ENCODE peak calls at places on chromosomes 2 and 18, in four cellular contexts. W is heart left ventricle, J is A549, S is HCT116. I is an unnamed sample.

GRCh38 chr2:165707088-165707487 is 87.0 kb downstream of the GALNT3 start:
- DNase-seq in J (no peak), W (no peak), S (no peak), I (no peak)

GRCh38 chr18:3902676-3903075 is 452.7 kb downstream of the TGIF1 start:
- DNase-seq in S (no peak), J (no peak), W (no peak), I (no peak)

GRCh38 chr2:236702693-236703092 is 133.1 kb downstream of the ACKR3 start:
- DNase-seq in J (no peak), W (no peak), S (no peak), I (no peak)

GRCh38 chr2:174336403-174337336 is 1.9 kb downstream of the SP9 start:
- DNase-seq in W (no peak), S (peak), J (peak), I (peak)

GRCh38 chr2:156042895-156043294 is 289.6 kb downstream of the NR4A2 start:
- DNase-seq in S (no peak), W (no peak), J (no peak), I (no peak)

GRCh38 chr18:59233017-59233410 is 13.1 kb downstream of the GRP start:
- DNase-seq in W (no peak), S (no peak), J (no peak), I (no peak)

GRCh38 chr2:144414324-144414845 is 105.5 kb downstream of the ZEB2 start:
- DNase-seq in W (no peak), S (no peak), J (peak), I (peak)

GRCh38 chr2:237766334-237766733 is 32.2 kb upstream of the RBM44 start:
- DNase-seq in J (no peak), W (no peak), S (no peak), I (no peak)

GRCh38 chr2:6069354-6069753 is 377.2 kb downstream of the SOX11 start:
- DNase-seq in W (no peak), S (no peak), J (no peak), I (no peak)

GRCh38 chr18:63336366-63337099 is 17.0 kb upstream of the BCL2 start:
- DNase-seq in W (no peak), S (peak), J (peak), I (peak)

GRCh38 chr2:12624911-12625598 is 91.7 kb upstream of the TRIB2 start:
- DNase-seq in J (no peak), S (no peak), W (no peak), I (no peak)

GRCh38 chr18:73563345-73563744 is 584.3 kb downstream of the FBXO15 start:
- DNase-seq in W (no peak), S (no peak), J (no peak), I (no peak)

GRCh38 chr18:79625195-79625923 is 54.2 kb upstream of the CTDP1 start:
- DNase-seq in J (no peak), S (no peak), W (no peak), I (no peak)

GRCh38 chr2:238653436-238654109 is 194.3 kb upstream of the TWIST2 start:
- DNase-seq in W (peak), J (no peak), S (no peak), I (no peak)

GRCh38 chr18:75376004-75376403 is 51.5 kb downstream of the SMIM21 start:
- DNase-seq in W (no peak), J (peak), S (no peak), I (no peak)

GRCh38 chr18:7805096-7805495 is 238.0 kb downstream of the PTPRM start:
- DNase-seq in S (no peak), W (no peak), J (no peak), I (no peak)

GRCh38 chr2:187294043-187294442 is 154.0 kb downstream of the CALCRL start:
- DNase-seq in W (no peak), S (no peak), J (no peak), I (no peak)

GRCh38 chr2:102013200-102014040 is 21.7 kb downstream of the IL1R2 start:
- DNase-seq in W (no peak), S (no peak), J (no peak), I (no peak)

GRCh38 chr2:71545572-71546274 is 92.4 kb downstream of the DYSF start:
- DNase-seq in W (peak), J (peak), S (peak), I (peak)

GRCh38 chr18:10923671-10924070 is 225.7 kb downstream of the PIEZO2 start:
- DNase-seq in S (no peak), J (no peak), W (no peak), I (no peak)

GRCh38 chr2:229124126-229124525 is 147.0 kb downstream of the PID1 start:
- DNase-seq in J (no peak), W (no peak), S (no peak), I (no peak)

GRCh38 chr18:73414069-73414468 is 546.3 kb upstream of the NETO1 start:
- DNase-seq in J (no peak), S (no peak), W (no peak), I (no peak)

GRCh38 chr2:8985561-8986326 is 17.7 kb downstream of the MBOAT2 start:
- DNase-seq in S (no peak), J (no peak), W (no peak), I (no peak)

GRCh38 chr2:68997401-68997800 is 15.6 kb upstream of the ANTXR1 start:
- DNase-seq in S (no peak), W (no peak), J (no peak), I (no peak)

GRCh38 chr2:199977984-199978415 is 22.6 kb downstream of the MAIP1 start:
- DNase-seq in S (peak), W (no peak), J (peak), I (peak)

DNA sequence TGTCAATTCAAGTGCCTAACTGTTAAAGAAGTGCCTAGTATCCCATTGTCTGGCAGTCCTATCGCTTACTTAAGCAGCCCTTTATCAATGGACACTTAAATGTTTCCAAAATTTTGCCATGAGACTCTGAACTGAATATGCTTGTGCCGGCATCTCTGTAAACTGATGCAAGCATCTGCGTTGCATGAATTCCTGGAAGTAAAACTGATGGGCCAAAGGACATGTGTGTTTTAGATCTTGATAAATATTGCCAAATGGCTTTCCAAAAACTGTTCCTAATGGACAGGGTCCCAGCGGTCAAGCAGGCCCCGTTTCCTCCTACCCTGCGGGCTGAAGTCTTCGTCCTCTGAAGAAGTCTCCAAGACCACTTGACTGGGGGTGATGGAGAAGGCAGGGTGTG is 121.3 kb upstream of the ZNF516 start:
- DNase-seq in W (no peak), J (no peak), S (no peak), I (no peak)
- TF ChIP-seq CTCF in W (no peak), J (no peak), S (no peak), I (no peak)

GRCh38 chr2:113756088-113757058 is at the start of gene SLC35F5:
- DNase-seq in J (peak), W (peak), S (peak), I (peak)
- TF ChIP-seq CTCF in J (no peak), W (no peak), S (no peak), I (no peak)

DNA sequence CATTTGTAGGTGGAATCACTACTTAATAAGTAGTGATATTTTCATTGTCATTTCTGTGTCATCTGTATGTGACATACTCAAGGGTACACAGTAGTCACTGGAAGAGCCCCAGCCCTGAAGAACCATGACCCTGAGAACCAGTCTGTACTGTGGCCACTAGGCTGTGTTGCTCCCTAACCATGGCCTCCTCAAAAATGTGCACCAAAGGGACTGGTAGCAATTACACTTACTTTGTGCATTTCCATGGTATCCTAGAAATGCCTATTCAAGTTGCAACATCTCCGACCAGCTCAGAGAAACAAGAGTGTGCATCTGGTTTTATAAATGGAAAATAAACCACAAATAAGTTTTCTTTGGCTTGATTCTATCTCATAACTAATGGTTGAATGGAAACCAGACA is 155.1 kb downstream of the DOCK10 start:
- DNase-seq in J (no peak), W (no peak), S (no peak), I (no peak)
- TF ChIP-seq CTCF in J (no peak), W (no peak), S (no peak), I (no peak)

DNA sequence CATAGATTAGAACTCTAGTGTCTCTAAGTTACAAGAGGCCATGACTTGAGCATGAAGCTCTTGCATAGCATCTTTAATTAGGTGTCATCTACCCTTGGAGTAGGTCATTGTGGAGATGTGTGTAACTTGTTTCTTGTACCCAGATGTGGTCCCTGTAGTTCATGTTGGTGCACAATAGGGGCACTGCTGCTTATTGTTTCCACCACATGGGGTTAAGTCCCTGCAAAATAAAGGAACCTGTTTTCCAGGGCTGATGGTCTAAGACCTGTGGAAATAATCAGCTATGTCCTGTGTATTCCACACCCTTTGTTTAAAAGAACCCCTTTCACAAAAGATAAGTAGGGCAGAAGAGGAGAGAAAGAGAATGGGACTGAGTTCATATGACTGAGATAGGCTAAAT is 28.6 kb downstream of the ASXL3 start:
- DNase-seq in W (no peak), S (no peak), J (peak), I (no peak)
- TF ChIP-seq CTCF in W (no peak), S (no peak), J (no peak), I (no peak)

GRCh38 chr2:11465110-11465484 is 864 bp downstream of the E2F6 start:
- DNase-seq in W (no peak), S (no peak), J (peak), I (no peak)

GRCh38 chr2:11467126-11467649 is 1.2 kb upstream of the E2F6 start:
- DNase-seq in W (no peak), S (no peak), J (no peak), I (no peak)

GRCh38 chr2:11466307-11467125 is 555 bp upstream of the E2F6 start:
- DNase-seq in J (no peak), W (no peak), S (no peak), I (peak)

GRCh38 chr2:11467749-11468148 is 1.8 kb upstream of the E2F6 start:
- DNase-seq in S (no peak), W (no peak), J (no peak), I (no peak)

DNA sequence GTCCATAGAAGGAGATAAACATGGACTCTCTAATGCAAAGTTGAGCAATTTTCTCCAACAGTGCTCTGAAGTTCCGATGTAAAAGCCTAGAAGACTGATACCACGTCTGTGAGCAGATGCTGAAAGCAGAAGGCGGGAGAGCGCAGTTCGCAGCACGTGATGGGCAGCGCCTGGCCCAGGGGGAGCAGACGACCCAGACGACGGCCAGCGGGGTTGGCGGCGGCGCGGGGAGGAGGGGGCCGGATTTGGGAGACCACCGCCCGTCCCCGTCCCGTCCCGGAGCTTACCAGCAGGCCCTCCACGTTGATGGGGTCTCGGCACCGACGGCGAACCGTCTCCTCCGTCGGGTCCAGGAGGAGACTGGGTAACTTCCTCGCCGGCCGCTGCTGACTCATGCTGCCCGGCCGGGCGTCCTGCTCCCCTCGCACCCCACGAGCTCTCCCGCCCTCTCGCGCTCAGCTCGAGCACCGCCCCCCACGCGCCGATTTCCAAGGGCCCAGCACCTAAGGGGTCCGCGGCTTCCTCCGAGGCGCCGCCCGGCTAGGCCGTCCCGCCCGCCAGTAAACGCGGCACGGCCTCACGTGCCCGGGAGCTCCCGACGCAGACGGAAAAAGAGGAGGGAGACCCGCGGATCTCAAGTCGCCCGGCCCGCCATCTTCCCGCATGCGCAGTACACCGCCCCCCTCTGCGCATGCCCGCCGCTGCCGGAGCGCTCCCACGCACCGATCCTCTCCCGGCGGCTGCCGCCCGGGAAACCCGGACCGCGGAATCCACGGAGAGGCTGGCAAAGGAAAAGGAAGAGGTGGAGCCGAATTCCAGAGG is at the start of gene E2F6:
- DNase-seq in J (peak), W (peak), S (peak), I (peak)
- TF ChIP-seq CTCF in J (no peak), W (no peak), S (no peak), I (no peak)

GRCh38 chr2:196758474-196759377 is 40.8 kb downstream of the GTF3C3 start:
- DNase-seq in S (no peak), J (peak), W (no peak), I (no peak)
- TF ChIP-seq CTCF in S (peak), J (peak), W (peak), I (no peak)